ENCODE peak calls at places on chromosome 14, in seven cellular contexts. One of them, this sample, is unnamed.

GRCh38 chr14:62528296-62528695 is 517.0 kb downstream of the KCNH5 start:
- DNase-seq in NCI-H524 treated with DMSO at 0.1 percent for 48 hours: no peak
- DNase-seq in foreskin fibroblast: no peak
- DNase-seq in Daoy: no peak
- DNase-seq in right cardiac atrium: no peak
- DNase-seq in activated T-helper 1 cell treated with anti-CD3 and anti-CD28 coated beads, Interleukin-12 subunit alpha, Interleukin-12 subunit beta, Interleukin-2, Interleukin-4 antibody, amounts not matched to agents 30 ng/mL and 10 ng/mL and 1 ng/mL, durations not matched to agents 14 hours and 24 hours and 36 hours: no peak
- DNase-seq in GM18507: no peak
- DNase-seq in this sample: no peak

GRCh38 chr14:45810152-45810872 is 557.3 kb upstream of the MIS18BP1 start:
- DNase-seq in NCI-H524 treated with DMSO at 0.1 percent for 48 hours: no peak
- DNase-seq in foreskin fibroblast: no peak
- DNase-seq in Daoy: no peak
- DNase-seq in right cardiac atrium: no peak
- DNase-seq in activated T-helper 1 cell treated with anti-CD3 and anti-CD28 coated beads, Interleukin-12 subunit alpha, Interleukin-12 subunit beta, Interleukin-2, Interleukin-4 antibody, amounts not matched to agents 30 ng/mL and 10 ng/mL and 1 ng/mL, durations not matched to agents 14 hours and 24 hours and 36 hours: no peak
- DNase-seq in GM18507: no peak
- DNase-seq in this sample: no peak

GRCh38 chr14:57961793-57962075 is 95.8 kb upstream of the SLC35F4 start:
- DNase-seq in NCI-H524 treated with DMSO at 0.1 percent for 48 hours: no peak
- DNase-seq in foreskin fibroblast: no peak
- DNase-seq in Daoy: no peak
- DNase-seq in right cardiac atrium: no peak
- DNase-seq in activated T-helper 1 cell treated with anti-CD3 and anti-CD28 coated beads, Interleukin-12 subunit alpha, Interleukin-12 subunit beta, Interleukin-2, Interleukin-4 antibody, amounts not matched to agents 30 ng/mL and 10 ng/mL and 1 ng/mL, durations not matched to agents 14 hours and 24 hours and 36 hours: no peak
- DNase-seq in GM18507: no peak
- DNase-seq in this sample: no peak

GRCh38 chr14:59293934-59294661 is 105.6 kb downstream of the DAAM1 start:
- DNase-seq in NCI-H524 treated with DMSO at 0.1 percent for 48 hours: no peak
- DNase-seq in foreskin fibroblast: no peak
- DNase-seq in Daoy: no peak
- DNase-seq in right cardiac atrium: peak; percentile 91
- DNase-seq in activated T-helper 1 cell treated with anti-CD3 and anti-CD28 coated beads, Interleukin-12 subunit alpha, Interleukin-12 subunit beta, Interleukin-2, Interleukin-4 antibody, amounts not matched to agents 30 ng/mL and 10 ng/mL and 1 ng/mL, durations not matched to agents 14 hours and 24 hours and 36 hours: no peak
- DNase-seq in GM18507: no peak
- DNase-seq in this sample: no peak

GRCh38 chr14:101843665-101844064 is 82.2 kb downstream of the PPP2R5C start:
- DNase-seq in NCI-H524 treated with DMSO at 0.1 percent for 48 hours: no peak
- DNase-seq in foreskin fibroblast: no peak
- DNase-seq in Daoy: no peak
- DNase-seq in right cardiac atrium: no peak
- DNase-seq in activated T-helper 1 cell treated with anti-CD3 and anti-CD28 coated beads, Interleukin-12 subunit alpha, Interleukin-12 subunit beta, Interleukin-2, Interleukin-4 antibody, amounts not matched to agents 30 ng/mL and 10 ng/mL and 1 ng/mL, durations not matched to agents 14 hours and 24 hours and 36 hours: peak; percentile 28
- DNase-seq in GM18507: no peak
- DNase-seq in this sample: no peak

GRCh38 chr14:90721619-90722305 is 94.5 kb downstream of the TTC7B start:
- DNase-seq in NCI-H524 treated with DMSO at 0.1 percent for 48 hours: no peak
- DNase-seq in foreskin fibroblast: no peak
- DNase-seq in Daoy: peak; percentile 16
- DNase-seq in right cardiac atrium: no peak
- DNase-seq in activated T-helper 1 cell treated with anti-CD3 and anti-CD28 coated beads, Interleukin-12 subunit alpha, Interleukin-12 subunit beta, Interleukin-2, Interleukin-4 antibody, amounts not matched to agents 30 ng/mL and 10 ng/mL and 1 ng/mL, durations not matched to agents 14 hours and 24 hours and 36 hours: no peak
- DNase-seq in GM18507: no peak
- DNase-seq in this sample: no peak

GRCh38 chr14:61103541-61104339 is 122.7 kb downstream of the SLC38A6 start:
- DNase-seq in NCI-H524 treated with DMSO at 0.1 percent for 48 hours: no peak
- DNase-seq in foreskin fibroblast: peak; percentile 97
- DNase-seq in Daoy: peak; percentile 95
- DNase-seq in right cardiac atrium: peak; percentile 72
- DNase-seq in activated T-helper 1 cell treated with anti-CD3 and anti-CD28 coated beads, Interleukin-12 subunit alpha, Interleukin-12 subunit beta, Interleukin-2, Interleukin-4 antibody, amounts not matched to agents 30 ng/mL and 10 ng/mL and 1 ng/mL, durations not matched to agents 14 hours and 24 hours and 36 hours: peak; percentile 25
- DNase-seq in GM18507: no peak
- DNase-seq in this sample: peak; percentile 93

GRCh38 chr14:75911883-75912282 is 69.9 kb downstream of the TGFB3 start:
- DNase-seq in NCI-H524 treated with DMSO at 0.1 percent for 48 hours: no peak
- DNase-seq in foreskin fibroblast: no peak
- DNase-seq in Daoy: no peak
- DNase-seq in right cardiac atrium: peak; percentile 72
- DNase-seq in activated T-helper 1 cell treated with anti-CD3 and anti-CD28 coated beads, Interleukin-12 subunit alpha, Interleukin-12 subunit beta, Interleukin-2, Interleukin-4 antibody, amounts not matched to agents 30 ng/mL and 10 ng/mL and 1 ng/mL, durations not matched to agents 14 hours and 24 hours and 36 hours: no peak
- DNase-seq in GM18507: no peak
- DNase-seq in this sample: no peak

GRCh38 chr14:49464885-49465284 is 121.3 kb downstream of the RPS29 start:
- DNase-seq in NCI-H524 treated with DMSO at 0.1 percent for 48 hours: no peak
- DNase-seq in foreskin fibroblast: no peak
- DNase-seq in Daoy: peak; percentile 19
- DNase-seq in right cardiac atrium: no peak
- DNase-seq in activated T-helper 1 cell treated with anti-CD3 and anti-CD28 coated beads, Interleukin-12 subunit alpha, Interleukin-12 subunit beta, Interleukin-2, Interleukin-4 antibody, amounts not matched to agents 30 ng/mL and 10 ng/mL and 1 ng/mL, durations not matched to agents 14 hours and 24 hours and 36 hours: no peak
- DNase-seq in GM18507: no peak
- DNase-seq in this sample: no peak

GRCh38 chr14:96739511-96739910 is 57.7 kb upstream of the VRK1 start:
- DNase-seq in NCI-H524 treated with DMSO at 0.1 percent for 48 hours: no peak
- DNase-seq in foreskin fibroblast: no peak
- DNase-seq in Daoy: no peak
- DNase-seq in right cardiac atrium: no peak
- DNase-seq in activated T-helper 1 cell treated with anti-CD3 and anti-CD28 coated beads, Interleukin-12 subunit alpha, Interleukin-12 subunit beta, Interleukin-2, Interleukin-4 antibody, amounts not matched to agents 30 ng/mL and 10 ng/mL and 1 ng/mL, durations not matched to agents 14 hours and 24 hours and 36 hours: no peak
- DNase-seq in GM18507: no peak
- DNase-seq in this sample: no peak

GRCh38 chr14:88737245-88737644 is 55.5 kb downstream of the EML5 start:
- DNase-seq in NCI-H524 treated with DMSO at 0.1 percent for 48 hours: no peak
- DNase-seq in foreskin fibroblast: no peak
- DNase-seq in Daoy: no peak
- DNase-seq in right cardiac atrium: peak; percentile 9
- DNase-seq in activated T-helper 1 cell treated with anti-CD3 and anti-CD28 coated beads, Interleukin-12 subunit alpha, Interleukin-12 subunit beta, Interleukin-2, Interleukin-4 antibody, amounts not matched to agents 30 ng/mL and 10 ng/mL and 1 ng/mL, durations not matched to agents 14 hours and 24 hours and 36 hours: no peak
- DNase-seq in GM18507: no peak
- DNase-seq in this sample: no peak

GRCh38 chr14:27040552-27040951 is 442.7 kb upstream of the NOVA1 start:
- DNase-seq in NCI-H524 treated with DMSO at 0.1 percent for 48 hours: no peak
- DNase-seq in foreskin fibroblast: no peak
- DNase-seq in Daoy: peak; percentile 16
- DNase-seq in right cardiac atrium: no peak
- DNase-seq in activated T-helper 1 cell treated with anti-CD3 and anti-CD28 coated beads, Interleukin-12 subunit alpha, Interleukin-12 subunit beta, Interleukin-2, Interleukin-4 antibody, amounts not matched to agents 30 ng/mL and 10 ng/mL and 1 ng/mL, durations not matched to agents 14 hours and 24 hours and 36 hours: no peak
- DNase-seq in GM18507: no peak
- DNase-seq in this sample: no peak

GRCh38 chr14:88698651-88699050 is 94.1 kb downstream of the EML5 start:
- DNase-seq in NCI-H524 treated with DMSO at 0.1 percent for 48 hours: no peak
- DNase-seq in foreskin fibroblast: no peak
- DNase-seq in Daoy: no peak
- DNase-seq in right cardiac atrium: no peak
- DNase-seq in activated T-helper 1 cell treated with anti-CD3 and anti-CD28 coated beads, Interleukin-12 subunit alpha, Interleukin-12 subunit beta, Interleukin-2, Interleukin-4 antibody, amounts not matched to agents 30 ng/mL and 10 ng/mL and 1 ng/mL, durations not matched to agents 14 hours and 24 hours and 36 hours: no peak
- DNase-seq in GM18507: no peak
- DNase-seq in this sample: no peak

GRCh38 chr14:70018713-70019201 is 139.5 kb downstream of the SMOC1 start:
- DNase-seq in NCI-H524 treated with DMSO at 0.1 percent for 48 hours: no peak
- DNase-seq in foreskin fibroblast: no peak
- DNase-seq in Daoy: peak; percentile 67
- DNase-seq in right cardiac atrium: peak; percentile 79
- DNase-seq in activated T-helper 1 cell treated with anti-CD3 and anti-CD28 coated beads, Interleukin-12 subunit alpha, Interleukin-12 subunit beta, Interleukin-2, Interleukin-4 antibody, amounts not matched to agents 30 ng/mL and 10 ng/mL and 1 ng/mL, durations not matched to agents 14 hours and 24 hours and 36 hours: peak; percentile 12
- DNase-seq in GM18507: peak; percentile 9
- DNase-seq in this sample: no peak

GRCh38 chr14:21102472-21103164 is 1.8 kb downstream of the TMEM253 start:
- DNase-seq in NCI-H524 treated with DMSO at 0.1 percent for 48 hours: no peak
- DNase-seq in foreskin fibroblast: no peak
- DNase-seq in Daoy: peak; percentile 53
- DNase-seq in right cardiac atrium: no peak
- DNase-seq in activated T-helper 1 cell treated with anti-CD3 and anti-CD28 coated beads, Interleukin-12 subunit alpha, Interleukin-12 subunit beta, Interleukin-2, Interleukin-4 antibody, amounts not matched to agents 30 ng/mL and 10 ng/mL and 1 ng/mL, durations not matched to agents 14 hours and 24 hours and 36 hours: no peak
- DNase-seq in GM18507: no peak
- DNase-seq in this sample: no peak

GRCh38 chr14:20469242-20469889 is at the start of gene PNP:
- DNase-seq in NCI-H524 treated with DMSO at 0.1 percent for 48 hours: peak; percentile 91
- DNase-seq in foreskin fibroblast: peak; percentile 90
- DNase-seq in Daoy: peak; percentile 95
- DNase-seq in right cardiac atrium: peak; percentile 94
- DNase-seq in activated T-helper 1 cell treated with anti-CD3 and anti-CD28 coated beads, Interleukin-12 subunit alpha, Interleukin-12 subunit beta, Interleukin-2, Interleukin-4 antibody, amounts not matched to agents 30 ng/mL and 10 ng/mL and 1 ng/mL, durations not matched to agents 14 hours and 24 hours and 36 hours: peak; percentile 85
- DNase-seq in GM18507: peak; percentile 92
- DNase-seq in this sample: peak; percentile 94

GRCh38 chr14:73752297-73752992 is 38.3 kb upstream of the PNMA1 start:
- DNase-seq in NCI-H524 treated with DMSO at 0.1 percent for 48 hours: no peak
- DNase-seq in foreskin fibroblast: peak; percentile 46
- DNase-seq in Daoy: peak; percentile 66
- DNase-seq in right cardiac atrium: peak; percentile 88
- DNase-seq in activated T-helper 1 cell treated with anti-CD3 and anti-CD28 coated beads, Interleukin-12 subunit alpha, Interleukin-12 subunit beta, Interleukin-2, Interleukin-4 antibody, amounts not matched to agents 30 ng/mL and 10 ng/mL and 1 ng/mL, durations not matched to agents 14 hours and 24 hours and 36 hours: no peak
- DNase-seq in GM18507: no peak
- DNase-seq in this sample: no peak

GRCh38 chr14:103718572-103718971 is 3.0 kb downstream of the ZFYVE21 start:
- DNase-seq in NCI-H524 treated with DMSO at 0.1 percent for 48 hours: no peak
- DNase-seq in foreskin fibroblast: no peak
- DNase-seq in Daoy: no peak
- DNase-seq in right cardiac atrium: no peak
- DNase-seq in activated T-helper 1 cell treated with anti-CD3 and anti-CD28 coated beads, Interleukin-12 subunit alpha, Interleukin-12 subunit beta, Interleukin-2, Interleukin-4 antibody, amounts not matched to agents 30 ng/mL and 10 ng/mL and 1 ng/mL, durations not matched to agents 14 hours and 24 hours and 36 hours: no peak
- DNase-seq in GM18507: no peak
- DNase-seq in this sample: no peak

GRCh38 chr14:22980672-22981089 is 1.7 kb downstream of the AJUBA start:
- DNase-seq in NCI-H524 treated with DMSO at 0.1 percent for 48 hours: no peak
- DNase-seq in foreskin fibroblast: peak; percentile 65
- DNase-seq in Daoy: peak; percentile 80
- DNase-seq in right cardiac atrium: peak; percentile 71
- DNase-seq in activated T-helper 1 cell treated with anti-CD3 and anti-CD28 coated beads, Interleukin-12 subunit alpha, Interleukin-12 subunit beta, Interleukin-2, Interleukin-4 antibody, amounts not matched to agents 30 ng/mL and 10 ng/mL and 1 ng/mL, durations not matched to agents 14 hours and 24 hours and 36 hours: no peak
- DNase-seq in GM18507: no peak
- DNase-seq in this sample: peak; percentile 86

GRCh38 chr14:103607039-103607668 is 21.9 kb upstream of the KLC1 start:
- DNase-seq in NCI-H524 treated with DMSO at 0.1 percent for 48 hours: peak; percentile 96
- DNase-seq in foreskin fibroblast: peak; percentile 85
- DNase-seq in Daoy: peak; percentile 86
- DNase-seq in right cardiac atrium: peak; percentile 90
- DNase-seq in activated T-helper 1 cell treated with anti-CD3 and anti-CD28 coated beads, Interleukin-12 subunit alpha, Interleukin-12 subunit beta, Interleukin-2, Interleukin-4 antibody, amounts not matched to agents 30 ng/mL and 10 ng/mL and 1 ng/mL, durations not matched to agents 14 hours and 24 hours and 36 hours: peak; percentile 57
- DNase-seq in GM18507: peak; percentile 48
- DNase-seq in this sample: peak; percentile 94

GRCh38 chr14:54348001-54348611 is 48.7 kb upstream of the CDKN3 start:
- DNase-seq in NCI-H524 treated with DMSO at 0.1 percent for 48 hours: peak; percentile 15
- DNase-seq in foreskin fibroblast: peak; percentile 30
- DNase-seq in Daoy: peak; percentile 55
- DNase-seq in right cardiac atrium: no peak
- DNase-seq in activated T-helper 1 cell treated with anti-CD3 and anti-CD28 coated beads, Interleukin-12 subunit alpha, Interleukin-12 subunit beta, Interleukin-2, Interleukin-4 antibody, amounts not matched to agents 30 ng/mL and 10 ng/mL and 1 ng/mL, durations not matched to agents 14 hours and 24 hours and 36 hours: no peak
- DNase-seq in GM18507: peak; percentile 26
- DNase-seq in this sample: peak; percentile 34

GRCh38 chr14:74921987-74922751 is 891 bp downstream of the RPS6KL1 start:
- DNase-seq in NCI-H524 treated with DMSO at 0.1 percent for 48 hours: no peak
- DNase-seq in foreskin fibroblast: no peak
- DNase-seq in Daoy: no peak
- DNase-seq in right cardiac atrium: no peak
- DNase-seq in activated T-helper 1 cell treated with anti-CD3 and anti-CD28 coated beads, Interleukin-12 subunit alpha, Interleukin-12 subunit beta, Interleukin-2, Interleukin-4 antibody, amounts not matched to agents 30 ng/mL and 10 ng/mL and 1 ng/mL, durations not matched to agents 14 hours and 24 hours and 36 hours: no peak
- DNase-seq in GM18507: no peak
- DNase-seq in this sample: no peak

GRCh38 chr14:93748208-93749080 is 39.8 kb downstream of the PRIMA1 start:
- DNase-seq in NCI-H524 treated with DMSO at 0.1 percent for 48 hours: no peak
- DNase-seq in foreskin fibroblast: no peak
- DNase-seq in Daoy: no peak
- DNase-seq in right cardiac atrium: peak; percentile 71
- DNase-seq in activated T-helper 1 cell treated with anti-CD3 and anti-CD28 coated beads, Interleukin-12 subunit alpha, Interleukin-12 subunit beta, Interleukin-2, Interleukin-4 antibody, amounts not matched to agents 30 ng/mL and 10 ng/mL and 1 ng/mL, durations not matched to agents 14 hours and 24 hours and 36 hours: no peak
- DNase-seq in GM18507: no peak
- DNase-seq in this sample: no peak

GRCh38 chr14:53553221-53553620 is 400.1 kb upstream of the DDHD1 start:
- DNase-seq in NCI-H524 treated with DMSO at 0.1 percent for 48 hours: no peak
- DNase-seq in foreskin fibroblast: no peak
- DNase-seq in Daoy: no peak
- DNase-seq in right cardiac atrium: no peak
- DNase-seq in activated T-helper 1 cell treated with anti-CD3 and anti-CD28 coated beads, Interleukin-12 subunit alpha, Interleukin-12 subunit beta, Interleukin-2, Interleukin-4 antibody, amounts not matched to agents 30 ng/mL and 10 ng/mL and 1 ng/mL, durations not matched to agents 14 hours and 24 hours and 36 hours: no peak
- DNase-seq in GM18507: no peak
- DNase-seq in this sample: no peak

GRCh38 chr14:85437143-85437542 is 92.8 kb upstream of the FLRT2 start:
- DNase-seq in NCI-H524 treated with DMSO at 0.1 percent for 48 hours: no peak
- DNase-seq in foreskin fibroblast: peak; percentile 29
- DNase-seq in Daoy: peak; percentile 58
- DNase-seq in right cardiac atrium: no peak
- DNase-seq in activated T-helper 1 cell treated with anti-CD3 and anti-CD28 coated beads, Interleukin-12 subunit alpha, Interleukin-12 subunit beta, Interleukin-2, Interleukin-4 antibody, amounts not matched to agents 30 ng/mL and 10 ng/mL and 1 ng/mL, durations not matched to agents 14 hours and 24 hours and 36 hours: no peak
- DNase-seq in GM18507: no peak
- DNase-seq in this sample: no peak

GRCh38 chr14:75081835-75082234 is 12.4 kb downstream of the ZC2HC1C start:
- DNase-seq in NCI-H524 treated with DMSO at 0.1 percent for 48 hours: no peak
- DNase-seq in foreskin fibroblast: no peak
- DNase-seq in Daoy: no peak
- DNase-seq in right cardiac atrium: no peak
- DNase-seq in activated T-helper 1 cell treated with anti-CD3 and anti-CD28 coated beads, Interleukin-12 subunit alpha, Interleukin-12 subunit beta, Interleukin-2, Interleukin-4 antibody, amounts not matched to agents 30 ng/mL and 10 ng/mL and 1 ng/mL, durations not matched to agents 14 hours and 24 hours and 36 hours: no peak
- DNase-seq in GM18507: no peak
- DNase-seq in this sample: no peak

GRCh38 chr14:32986791-32987545 is 48.3 kb downstream of the NPAS3 start:
- DNase-seq in NCI-H524 treated with DMSO at 0.1 percent for 48 hours: no peak
- DNase-seq in foreskin fibroblast: no peak
- DNase-seq in Daoy: peak; percentile 47
- DNase-seq in right cardiac atrium: peak; percentile 58
- DNase-seq in activated T-helper 1 cell treated with anti-CD3 and anti-CD28 coated beads, Interleukin-12 subunit alpha, Interleukin-12 subunit beta, Interleukin-2, Interleukin-4 antibody, amounts not matched to agents 30 ng/mL and 10 ng/mL and 1 ng/mL, durations not matched to agents 14 hours and 24 hours and 36 hours: no peak
- DNase-seq in GM18507: no peak
- DNase-seq in this sample: peak; percentile 11

GRCh38 chr14:105491366-105492006 is 440 bp downstream of the TEDC1 start:
- DNase-seq in NCI-H524 treated with DMSO at 0.1 percent for 48 hours: no peak
- DNase-seq in foreskin fibroblast: peak; percentile 24
- DNase-seq in Daoy: peak; percentile 88
- DNase-seq in right cardiac atrium: peak; percentile 89
- DNase-seq in activated T-helper 1 cell treated with anti-CD3 and anti-CD28 coated beads, Interleukin-12 subunit alpha, Interleukin-12 subunit beta, Interleukin-2, Interleukin-4 antibody, amounts not matched to agents 30 ng/mL and 10 ng/mL and 1 ng/mL, durations not matched to agents 14 hours and 24 hours and 36 hours: peak; percentile 84
- DNase-seq in GM18507: peak; percentile 85
- DNase-seq in this sample: peak; percentile 64

GRCh38 chr14:61503167-61503801 is 181.9 kb downstream of the PRKCH start:
- DNase-seq in NCI-H524 treated with DMSO at 0.1 percent for 48 hours: no peak
- DNase-seq in foreskin fibroblast: no peak
- DNase-seq in Daoy: no peak
- DNase-seq in right cardiac atrium: no peak
- DNase-seq in activated T-helper 1 cell treated with anti-CD3 and anti-CD28 coated beads, Interleukin-12 subunit alpha, Interleukin-12 subunit beta, Interleukin-2, Interleukin-4 antibody, amounts not matched to agents 30 ng/mL and 10 ng/mL and 1 ng/mL, durations not matched to agents 14 hours and 24 hours and 36 hours: peak; percentile 51
- DNase-seq in GM18507: peak; percentile 17
- DNase-seq in this sample: no peak

GRCh38 chr14:88554458-88555286 is at the start of gene PTPN21:
- DNase-seq in NCI-H524 treated with DMSO at 0.1 percent for 48 hours: no peak
- DNase-seq in foreskin fibroblast: peak; percentile 76
- DNase-seq in Daoy: peak; percentile 89
- DNase-seq in right cardiac atrium: peak; percentile 93
- DNase-seq in activated T-helper 1 cell treated with anti-CD3 and anti-CD28 coated beads, Interleukin-12 subunit alpha, Interleukin-12 subunit beta, Interleukin-2, Interleukin-4 antibody, amounts not matched to agents 30 ng/mL and 10 ng/mL and 1 ng/mL, durations not matched to agents 14 hours and 24 hours and 36 hours: no peak
- DNase-seq in GM18507: no peak
- DNase-seq in this sample: peak; percentile 85

GRCh38 chr14:97459180-97459579 is 662.0 kb downstream of the VRK1 start:
- DNase-seq in NCI-H524 treated with DMSO at 0.1 percent for 48 hours: peak; percentile 62
- DNase-seq in foreskin fibroblast: no peak
- DNase-seq in Daoy: peak; percentile 14
- DNase-seq in right cardiac atrium: no peak
- DNase-seq in activated T-helper 1 cell treated with anti-CD3 and anti-CD28 coated beads, Interleukin-12 subunit alpha, Interleukin-12 subunit beta, Interleukin-2, Interleukin-4 antibody, amounts not matched to agents 30 ng/mL and 10 ng/mL and 1 ng/mL, durations not matched to agents 14 hours and 24 hours and 36 hours: peak; percentile 27
- DNase-seq in GM18507: no peak
- DNase-seq in this sample: no peak

GRCh38 chr14:81579115-81579514 is 45.5 kb upstream of the SEL1L start:
- DNase-seq in NCI-H524 treated with DMSO at 0.1 percent for 48 hours: no peak
- DNase-seq in foreskin fibroblast: no peak
- DNase-seq in Daoy: no peak
- DNase-seq in right cardiac atrium: no peak
- DNase-seq in activated T-helper 1 cell treated with anti-CD3 and anti-CD28 coated beads, Interleukin-12 subunit alpha, Interleukin-12 subunit beta, Interleukin-2, Interleukin-4 antibody, amounts not matched to agents 30 ng/mL and 10 ng/mL and 1 ng/mL, durations not matched to agents 14 hours and 24 hours and 36 hours: no peak
- DNase-seq in GM18507: no peak
- DNase-seq in this sample: no peak

GRCh38 chr14:95875831-95876768 is 532 bp upstream of the TUNAR start:
- DNase-seq in NCI-H524 treated with DMSO at 0.1 percent for 48 hours: no peak
- DNase-seq in foreskin fibroblast: no peak
- DNase-seq in Daoy: no peak
- DNase-seq in right cardiac atrium: no peak
- DNase-seq in activated T-helper 1 cell treated with anti-CD3 and anti-CD28 coated beads, Interleukin-12 subunit alpha, Interleukin-12 subunit beta, Interleukin-2, Interleukin-4 antibody, amounts not matched to agents 30 ng/mL and 10 ng/mL and 1 ng/mL, durations not matched to agents 14 hours and 24 hours and 36 hours: no peak
- DNase-seq in GM18507: no peak
- DNase-seq in this sample: no peak

GRCh38 chr14:32408018-32408417 is 78.9 kb downstream of the AKAP6 start:
- DNase-seq in NCI-H524 treated with DMSO at 0.1 percent for 48 hours: no peak
- DNase-seq in foreskin fibroblast: no peak
- DNase-seq in Daoy: no peak
- DNase-seq in right cardiac atrium: peak; percentile 64
- DNase-seq in activated T-helper 1 cell treated with anti-CD3 and anti-CD28 coated beads, Interleukin-12 subunit alpha, Interleukin-12 subunit beta, Interleukin-2, Interleukin-4 antibody, amounts not matched to agents 30 ng/mL and 10 ng/mL and 1 ng/mL, durations not matched to agents 14 hours and 24 hours and 36 hours: no peak
- DNase-seq in GM18507: no peak
- DNase-seq in this sample: no peak